ENCODE peak calls at places on chromosomes 5 and 9, in four cellular contexts. P, O, T and N are unnamed samples.

GRCh38 chr5:134255418-134256150 is 29.7 kb upstream of the PPP2CA start:
- DNase-seq in O (no peak), P (no peak), T (no peak), N (no peak)

GRCh38 chr9:22216730-22217160 is 207.6 kb upstream of the CDKN2B start:
- DNase-seq in O (no peak), T (no peak), P (no peak), N (no peak)

GRCh38 chr9:86809151-86809550 is 138.2 kb downstream of the GAS1 start:
- DNase-seq in O (no peak), P (no peak), T (no peak), N (no peak)

GRCh38 chr5:59956130-59956773 is 62.7 kb upstream of the PDE4D start:
- DNase-seq in O (no peak), P (no peak), T (no peak), N (no peak)

GRCh38 chr5:35230043-35230611 is at the start of gene PRLR:
- DNase-seq in O (peak; percentile 47), T (no peak), P (no peak), N (no peak)

GRCh38 chr5:137730331-137730730 is 5.6 kb downstream of the KLHL3 start:
- DNase-seq in T (peak; percentile 66), P (no peak), O (no peak), N (no peak)

GRCh38 chr5:140041492-140042421 is 1.3 kb downstream of the NRG2 start:
- DNase-seq in O (peak; percentile 66), P (peak; percentile 22), T (no peak), N (peak; percentile 32)

GRCh38 chr9:124769451-124770358 is 1.4 kb downstream of the NR6A1 start:
- DNase-seq in P (no peak), T (no peak), O (no peak), N (no peak)

GRCh38 chr5:157143127-157143959 is 678 bp upstream of the MED7 start:
- DNase-seq in T (no peak), P (peak; percentile 38), O (peak; percentile 38), N (peak; percentile 34)

GRCh38 chr9:137172907-137173794 is 1.3 kb upstream of the TMEM210 start:
- DNase-seq in O (peak; percentile 74), T (no peak), P (no peak), N (no peak)

GRCh38 chr9:125485471-125485870 is 221.5 kb downstream of the MAPKAP1 start:
- DNase-seq in T (no peak), O (no peak), P (no peak), N (no peak)

GRCh38 chr5:72121753-72122445 is 14.6 kb downstream of the MAP1B start:
- DNase-seq in O (no peak), T (no peak), P (no peak), N (no peak)

GRCh38 chr5:11888221-11888620 is 16.0 kb downstream of the CTNND2 start:
- DNase-seq in T (no peak), O (no peak), P (no peak), N (no peak)

GRCh38 chr9:130104413-130105193 is 50.9 kb downstream of the GPR107 start:
- DNase-seq in P (no peak), T (no peak), O (no peak), N (peak; percentile 9)

GRCh38 chr5:60346391-60346790 is 353.6 kb downstream of the DEPDC1B start:
- DNase-seq in T (no peak), P (no peak), O (no peak), N (no peak)

GRCh38 chr9:131677445-131678180 is 62.3 kb downstream of the RAPGEF1 start:
- DNase-seq in T (no peak), P (no peak), O (no peak), N (no peak)

GRCh38 chr5:134506054-134507039 is 19.1 kb upstream of the JADE2 start:
- DNase-seq in T (no peak), P (no peak), O (peak; percentile 92), N (no peak)

GRCh38 chr9:35748239-35748857 is 680 bp downstream of the GBA2 start:
- DNase-seq in T (no peak), O (no peak), P (no peak), N (no peak)

GRCh38 chr9:127788337-127789011 is 2.6 kb downstream of the CDK9 start:
- DNase-seq in P (no peak), T (no peak), O (no peak), N (no peak)

GRCh38 chr5:171592741-171593140 is 173.3 kb downstream of the FGF18 start:
- DNase-seq in T (no peak), P (no peak), O (no peak), N (no peak)

GRCh38 chr9:124522121-124523098 is 15.2 kb upstream of the NR5A1 start:
- DNase-seq in O (no peak), T (no peak), P (no peak), N (no peak)

GRCh38 chr5:82164957-82165698 is 113.0 kb downstream of the RPS23 start:
- DNase-seq in T (no peak), P (no peak), O (no peak), N (no peak)

GRCh38 chr9:84230355-84231136 is 110.0 kb downstream of the SLC28A3 start:
- DNase-seq in T (no peak), O (no peak), P (no peak), N (no peak)

GRCh38 chr9:133041958-133042357 is 11.2 kb downstream of the GTF3C5 start:
- DNase-seq in P (no peak), O (no peak), T (no peak), N (no peak)

GRCh38 chr9:134307674-134308638 is 18.3 kb upstream of the RXRA start:
- DNase-seq in T (no peak), P (no peak), O (no peak), N (no peak)

GRCh38 chr9:6525326-6526040 is 112.5 kb downstream of the UHRF2 start:
- DNase-seq in P (no peak), O (no peak), T (no peak), N (no peak)

GRCh38 chr5:92313385-92313784 is 930.3 kb upstream of the ARRDC3 start:
- DNase-seq in O (no peak), T (no peak), P (no peak), N (no peak)

GRCh38 chr5:30413540-30413939 is 779.9 kb upstream of the CDH6 start:
- DNase-seq in T (no peak), O (no peak), P (no peak), N (no peak)

GRCh38 chr9:105858284-105858683 is 163.9 kb downstream of the TMEM38B start:
- DNase-seq in T (no peak), O (no peak), P (no peak), N (no peak)

GRCh38 chr9:108296056-108296455 is 559.7 kb downstream of the ACTL7B start:
- DNase-seq in P (no peak), T (peak; percentile 31), O (no peak), N (no peak)

GRCh38 chr5:63125862-63126261 is 547.2 kb downstream of the LRRC70 start:
- DNase-seq in O (no peak), T (no peak), P (no peak), N (no peak)

GRCh38 chr5:39437469-39437868 is 12.7 kb upstream of the DAB2 start:
- DNase-seq in O (no peak), P (no peak), T (no peak), N (no peak)

GRCh38 chr9:16119861-16120641 is 567.2 kb downstream of the CCDC171 start:
- DNase-seq in O (no peak), T (no peak), P (no peak), N (no peak)

GRCh38 chr5:66621146-66621545 is 25.0 kb downstream of the MAST4 start:
- DNase-seq in O (no peak), P (no peak), T (no peak), N (no peak)

GRCh38 chr9:79555474-79555873 is 16.3 kb upstream of the TLE4 start:
- DNase-seq in T (no peak), P (no peak), O (no peak), N (no peak)

GRCh38 chr5:160342413-160342941 is 27.9 kb downstream of the C1QTNF2 start:
- DNase-seq in T (no peak), P (no peak), O (peak; percentile 39), N (no peak)

DNA sequence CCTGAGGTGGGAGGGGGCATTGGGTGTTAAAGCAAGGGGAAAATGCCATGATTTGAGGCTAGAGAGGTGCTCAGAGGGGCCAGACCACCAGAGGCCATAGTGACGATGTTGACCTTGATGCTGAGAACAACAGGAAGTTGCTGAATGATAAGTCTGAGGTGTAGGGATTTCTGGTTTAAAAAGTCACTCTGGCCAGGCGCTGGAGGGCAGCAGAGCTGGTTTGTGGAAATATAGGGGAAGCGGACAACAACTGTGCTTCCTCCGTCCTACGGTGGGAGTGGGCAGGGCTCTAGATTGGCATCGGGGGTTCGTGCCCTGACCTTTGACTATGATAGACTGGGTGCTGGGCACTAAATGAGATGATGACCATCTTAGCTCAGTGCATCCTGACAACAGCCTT is 44.7 kb downstream of the STOM start:
- DNase-seq in O (no peak), P (no peak), T (no peak), N (no peak)
- H3K27ac ChIP-seq in O (peak overlapping the region; percentile 86), P (peak overlapping the region; percentile 72), T (peak overlapping the region; percentile 40), N (peak overlapping the region; percentile 67)

DNA sequence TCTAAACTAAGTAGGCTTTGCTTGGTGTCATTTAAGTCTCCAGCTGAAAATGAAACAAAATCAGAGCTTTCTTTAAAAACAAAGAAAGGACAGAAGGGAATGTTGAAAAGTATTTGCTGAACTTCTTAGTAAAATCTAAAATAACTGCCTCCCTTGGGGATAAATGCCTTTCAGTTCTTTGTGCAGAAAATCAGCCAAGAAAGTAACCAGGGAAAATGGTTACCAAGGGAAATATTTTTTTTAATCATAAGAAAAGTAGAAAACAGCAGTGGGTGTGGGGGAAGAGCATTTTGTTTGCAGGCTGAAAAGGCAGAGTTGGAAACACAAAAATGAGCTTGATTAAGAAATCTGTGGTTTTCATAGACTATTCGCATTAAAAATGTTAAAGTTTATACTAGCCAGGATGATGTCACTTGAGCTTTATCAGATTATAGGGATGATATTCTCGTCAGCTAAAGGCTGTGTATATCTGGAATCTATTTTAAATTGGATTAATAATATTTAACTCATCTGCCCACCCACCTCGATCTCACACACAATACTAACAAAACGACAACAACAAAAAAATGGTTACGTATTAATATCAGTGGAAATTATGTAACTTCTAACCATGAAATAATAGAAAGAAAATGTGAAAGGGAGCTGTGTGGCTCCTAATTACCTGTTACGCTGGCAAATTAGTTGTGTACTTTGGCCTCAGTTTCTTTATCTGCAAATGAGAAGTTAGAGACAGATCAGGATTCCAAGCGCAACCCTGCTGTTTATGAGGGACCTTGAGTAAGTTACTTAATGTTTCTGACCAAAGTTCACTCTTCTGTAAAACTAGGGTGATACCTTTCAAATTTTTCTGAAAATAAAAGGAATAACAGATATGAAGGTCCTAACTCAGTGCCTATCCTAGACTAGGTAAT is at the start of gene ECM2:
- DNase-seq in O (no peak), T (no peak), P (no peak), N (no peak)
- H3K27ac ChIP-seq in O (peak within 1 kb of the TSS; percentile 49), T (no peak within 1 kb of the TSS), P (peak within 1 kb of the TSS; percentile 37), N (no peak within 1 kb of the TSS)

GRCh38 chr5:141430332-141431113 is at the start of gene PCDHGA12:
- DNase-seq in T (peak; percentile 20), O (no peak), P (no peak), N (no peak)
- H3K27ac ChIP-seq in T (no peak within 1 kb of the TSS), O (no peak within 1 kb of the TSS), P (no peak within 1 kb of the TSS), N (no peak within 1 kb of the TSS)

DNA sequence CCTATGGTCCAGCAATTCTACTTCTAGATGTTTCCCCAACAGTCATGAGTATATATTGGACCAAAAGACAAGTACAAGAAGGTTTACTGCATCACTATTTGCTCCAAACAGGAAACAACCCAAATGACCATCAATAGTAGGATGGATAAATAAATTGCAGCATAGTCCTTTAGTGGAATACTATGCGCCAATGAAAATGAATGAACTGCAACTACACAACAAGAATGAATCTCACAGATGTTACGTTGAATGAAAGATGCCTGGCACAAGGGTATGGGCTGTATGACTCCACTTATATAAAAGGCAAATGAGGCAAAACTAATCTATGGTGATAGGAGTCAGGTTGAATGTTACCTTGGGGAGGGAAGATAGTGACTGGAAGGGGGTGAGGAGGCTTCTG is 48.6 kb upstream of the UNC5A start:
- DNase-seq in O (no peak), P (no peak), T (no peak), N (no peak)
- H3K27ac ChIP-seq in O (no peak overlapping the region), P (no peak overlapping the region), T (no peak overlapping the region), N (no peak overlapping the region)

GRCh38 chr5:119336262-119336661 is 19.6 kb upstream of the TNFAIP8 start:
- DNase-seq in T (no peak), O (no peak), P (no peak), N (no peak)
- H3K27ac ChIP-seq in T (no peak overlapping the region), O (peak overlapping the region; percentile 64), P (no peak overlapping the region), N (no peak overlapping the region)